ENCODE peak calls at places on chromosome 1, in eight cellular contexts. V is stomach, A is endodermal cell, L is cardiac muscle cell, T is SJCRH30, B is right lobe of liver, P is heart left ventricle, U is MM.1S. E is an unnamed sample.

GRCh38 chr1:32464191-32464715 is 619 bp upstream of the ZBTB8B start:
- DNase-seq in U (no peak), A (peak; percentile 66), P (no peak), V (no peak), T (no peak), L (no peak), B (no peak), E (no peak)

GRCh38 chr1:201184734-201185453 is 5.7 kb upstream of the IGFN1 start:
- DNase-seq in B (peak; percentile 43), A (peak; percentile 79), P (peak; percentile 30), L (peak; percentile 83), V (peak; percentile 33), U (peak; percentile 37), T (peak; percentile 78), E (peak; percentile 48)

GRCh38 chr1:73463848-73464247 is 734.1 kb downstream of the LRRIQ3 start:
- DNase-seq in B (no peak), V (no peak), L (no peak), P (no peak), U (no peak), T (peak; percentile 2), A (no peak), E (no peak)

GRCh38 chr1:151371340-151371739 is 1.2 kb downstream of the SELENBP1 start:
- DNase-seq in T (no peak), A (no peak), L (peak; percentile 69), B (peak; percentile 46), V (peak; percentile 84), P (peak; percentile 37), U (no peak), E (peak; percentile 89)

GRCh38 chr1:222390181-222390580 is 157.7 kb downstream of the HHIPL2 start:
- DNase-seq in P (no peak), B (no peak), T (no peak), L (no peak), A (no peak), U (no peak), V (no peak), E (no peak)

GRCh38 chr1:2320001-2320400 is 71.4 kb downstream of the MORN1 start:
- DNase-seq in A (no peak), L (no peak), U (no peak), V (no peak), T (no peak), B (no peak), P (no peak), E (no peak)

GRCh38 chr1:235083589-235084323 is 44.9 kb downstream of the TOMM20 start:
- DNase-seq in B (peak; percentile 84), U (peak; percentile 89), A (peak; percentile 93), T (peak; percentile 87), L (peak; percentile 96), V (peak; percentile 80), P (peak; percentile 86), E (peak; percentile 81)

GRCh38 chr1:23216771-23217420 is 406 bp downstream of the HTR1D start:
- DNase-seq in V (peak; percentile 27), U (no peak), A (peak; percentile 86), L (no peak), B (no peak), T (no peak), P (no peak), E (no peak)

GRCh38 chr1:42944207-42944928 is 14.3 kb downstream of the SLC2A1 start:
- DNase-seq in B (no peak), A (no peak), U (no peak), L (no peak), P (peak; percentile 78), V (peak; percentile 85), T (no peak), E (no peak)

GRCh38 chr1:84103197-84103992 is 40.7 kb upstream of the PRKACB start:
- DNase-seq in T (peak; percentile 89), P (peak; percentile 42), V (no peak), B (no peak), U (peak; percentile 9), A (peak; percentile 70), L (peak; percentile 85), E (no peak)

GRCh38 chr1:112686417-112686816 is 12.0 kb downstream of the MOV10 start:
- DNase-seq in T (no peak), B (no peak), V (no peak), P (no peak), A (no peak), U (no peak), L (no peak), E (no peak)

GRCh38 chr1:112687785-112688496 is 13.5 kb downstream of the MOV10 start:
- DNase-seq in L (no peak), A (no peak), V (no peak), U (no peak), P (no peak), B (no peak), T (no peak), E (no peak)

GRCh38 chr1:112685913-112686312 is 11.5 kb downstream of the MOV10 start:
- DNase-seq in B (no peak), A (no peak), L (no peak), T (no peak), P (no peak), U (no peak), V (no peak), E (no peak)

GRCh38 chr1:112687361-112687760 is 12.9 kb downstream of the MOV10 start:
- DNase-seq in V (no peak), P (no peak), A (no peak), T (no peak), L (no peak), B (no peak), U (no peak), E (no peak)

DNA sequence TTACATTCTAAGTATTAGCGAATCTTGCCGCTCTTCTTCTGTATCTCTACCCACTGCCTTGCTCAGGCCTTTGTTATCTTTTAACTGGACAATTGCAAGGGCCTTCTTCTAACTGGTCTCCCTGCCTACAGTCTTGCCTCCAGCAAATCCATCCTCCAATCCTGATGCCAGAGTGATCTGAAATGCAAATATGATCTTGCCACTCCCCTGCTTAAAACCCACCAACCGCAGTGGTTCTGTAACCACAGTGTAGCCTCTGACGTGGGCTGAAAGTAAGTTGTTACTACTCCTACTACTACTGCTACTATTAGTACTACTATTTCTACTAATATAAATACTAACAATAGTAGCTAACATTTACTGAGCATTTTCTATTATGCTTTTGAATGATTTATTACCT is 12.4 kb downstream of the MOV10 start:
- DNase-seq in V (no peak), T (no peak), A (no peak), P (no peak), L (no peak), B (no peak), U (no peak), E (no peak)
- H3K27ac ChIP-seq in V (no peak overlapping the region), T (no peak overlapping the region), A (no peak overlapping the region), P (no peak overlapping the region), L (peak overlapping the region; percentile 55), B (no peak overlapping the region), U (no peak overlapping the region), E (no peak overlapping the region)

GRCh38 chr1:228006793-228007053 is at the start of gene WNT3A:
- DNase-seq in T (no peak), P (no peak), A (no peak), V (no peak), B (no peak), U (no peak), L (no peak), E (no peak)
- H3K4me3 ChIP-seq in T (no peak within 1 kb of the TSS), P (no peak within 1 kb of the TSS), A (peak within 1 kb of the TSS; percentile 44), V (peak within 1 kb of the TSS; percentile 9), B (no peak within 1 kb of the TSS), U (no peak within 1 kb of the TSS), L (peak within 1 kb of the TSS; percentile 9), E (no peak within 1 kb of the TSS)

GRCh38 chr1:94329986-94330385 is 88.2 kb upstream of the ABCD3 start:
- DNase-seq in T (no peak), U (no peak), B (no peak), V (no peak), P (peak; percentile 22), L (peak; percentile 76), A (peak; percentile 70), E (no peak)

GRCh38 chr1:94329276-94329675 is 88.9 kb upstream of the ABCD3 start:
- DNase-seq in B (no peak), L (no peak), A (no peak), P (no peak), V (no peak), U (no peak), T (no peak), E (no peak)

GRCh38 chr1:94326329-94326728 is 88.9 kb upstream of the ARHGAP29 start:
- DNase-seq in V (no peak), P (no peak), L (peak; percentile 20), B (no peak), T (no peak), A (peak; percentile 83), U (no peak), E (no peak)

GRCh38 chr1:94325379-94326302 is 88.3 kb upstream of the ARHGAP29 start:
- DNase-seq in B (no peak), V (no peak), A (no peak), L (peak; percentile 96), P (peak; percentile 38), U (no peak), T (no peak), E (no peak)

GRCh38 chr1:94327001-94327685 is 89.8 kb upstream of the ARHGAP29 start:
- DNase-seq in T (no peak), V (peak; percentile 29), L (peak; percentile 72), A (peak; percentile 95), B (peak; percentile 68), U (no peak), P (peak; percentile 78), E (no peak)
- H3K4me1 ChIP-seq in T (peaks cover 30% of the 10 kb centered on the region), V (peaks cover 16% of the 10 kb centered on the region), L (peaks cover 23% of the 10 kb centered on the region), A (peaks cover 24% of the 10 kb centered on the region), B (no peaks in the 10 kb centered on the region), U (no peaks in the 10 kb centered on the region), P (peaks cover 18% of the 10 kb centered on the region), E (peaks cover 16% of the 10 kb centered on the region)

GRCh38 chr1:26733392-26733791 is 37.6 kb downstream of the ARID1A start:
- DNase-seq in U (no peak), V (no peak), A (no peak), L (no peak), P (no peak), B (no peak), T (no peak), E (no peak)

GRCh38 chr1:26733982-26734381 is 38.2 kb downstream of the ARID1A start:
- DNase-seq in B (no peak), T (no peak), U (peak; percentile 44), A (no peak), P (no peak), L (peak; percentile 92), V (no peak), E (no peak)

GRCh38 chr1:26731233-26731902 is 35.6 kb downstream of the ARID1A start:
- DNase-seq in L (no peak), U (no peak), P (no peak), V (no peak), B (no peak), A (no peak), T (no peak), E (no peak)

GRCh38 chr1:26730695-26731094 is 34.9 kb downstream of the ARID1A start:
- DNase-seq in V (no peak), U (no peak), L (no peak), A (no peak), T (no peak), P (no peak), B (no peak), E (no peak)

DNA sequence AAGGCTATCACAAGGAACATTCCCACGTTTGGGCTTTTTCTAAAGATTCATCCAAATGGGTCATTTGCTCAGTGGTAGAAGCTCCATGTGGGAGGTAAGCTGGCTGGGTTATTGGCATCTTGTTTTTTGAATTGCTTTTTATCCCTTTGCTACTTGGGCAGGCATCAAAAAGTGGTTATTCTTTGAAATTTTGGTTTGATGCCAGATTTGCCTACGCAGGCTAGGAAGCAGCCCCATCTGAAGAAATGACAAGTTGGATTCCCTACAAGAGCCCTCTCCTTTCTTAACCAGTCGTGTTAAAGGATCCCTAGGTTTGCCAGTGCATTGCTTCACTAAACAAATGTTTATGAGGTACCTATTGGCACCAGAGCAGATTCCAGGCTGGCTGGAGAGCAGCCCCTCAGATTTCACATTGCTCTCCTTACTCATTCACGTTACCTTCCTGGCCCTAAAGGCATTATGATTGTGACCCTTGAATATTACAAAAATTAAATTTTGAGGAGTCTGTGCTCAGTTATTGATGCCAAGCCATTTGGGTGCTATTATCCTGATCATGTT is 38.8 kb downstream of the ARID1A start:
- DNase-seq in L (peak; percentile 79), P (no peak), B (no peak), T (no peak), A (no peak), U (no peak), V (no peak), E (no peak)
- H3K27ac ChIP-seq in L (peak overlapping the region; percentile 65), P (no peak overlapping the region), B (no peak overlapping the region), T (no peak overlapping the region), A (no peak overlapping the region), U (peak overlapping the region; percentile 32), V (peak overlapping the region; percentile 11), E (no peak overlapping the region)

E was measured in lung.